ENCODE peak calls at places on chromosomes 5 and 9, in seven cellular contexts. One of them, this sample, is unnamed.

GRCh38 chr5:160938532-160938931 is 86.5 kb upstream of the ATP10B start:
- DNase-seq in AG09309: no peak
- DNase-seq in mucosa of descending colon: peak
- DNase-seq in uterus: peak
- DNase-seq in progenitor cell of endocrine pancreas: no peak
- DNase-seq in cardiac muscle cell: no peak
- DNase-seq in fibroblast of lung: no peak
- DNase-seq in this sample: no peak

GRCh38 chr5:158814521-158814920 is 285.2 kb downstream of the EBF1 start:
- DNase-seq in uterus: no peak
- DNase-seq in AG09309: peak
- DNase-seq in cardiac muscle cell: no peak
- DNase-seq in mucosa of descending colon: no peak
- DNase-seq in fibroblast of lung: no peak
- DNase-seq in progenitor cell of endocrine pancreas: no peak
- DNase-seq in this sample: no peak

GRCh38 chr5:160116991-160117390 is 2.3 kb downstream of the PWWP2A start:
- DNase-seq in mucosa of descending colon: no peak
- DNase-seq in progenitor cell of endocrine pancreas: no peak
- DNase-seq in AG09309: no peak
- DNase-seq in uterus: no peak
- DNase-seq in fibroblast of lung: no peak
- DNase-seq in cardiac muscle cell: no peak
- DNase-seq in this sample: no peak

GRCh38 chr5:127856310-127856709 is 153.1 kb downstream of the CCDC192 start:
- DNase-seq in mucosa of descending colon: no peak
- DNase-seq in fibroblast of lung: no peak
- DNase-seq in cardiac muscle cell: no peak
- DNase-seq in uterus: no peak
- DNase-seq in AG09309: no peak
- DNase-seq in progenitor cell of endocrine pancreas: no peak
- DNase-seq in this sample: no peak

GRCh38 chr9:87725356-87725899 is 491 bp upstream of the CTSL start:
- DNase-seq in mucosa of descending colon: no peak
- DNase-seq in AG09309: no peak
- DNase-seq in progenitor cell of endocrine pancreas: no peak
- DNase-seq in uterus: no peak
- DNase-seq in cardiac muscle cell: no peak
- DNase-seq in fibroblast of lung: no peak
- DNase-seq in this sample: peak

GRCh38 chr9:34428325-34428958 is 29.9 kb downstream of the FAM219A start:
- DNase-seq in AG09309: no peak
- DNase-seq in mucosa of descending colon: no peak
- DNase-seq in fibroblast of lung: peak
- DNase-seq in cardiac muscle cell: no peak
- DNase-seq in progenitor cell of endocrine pancreas: no peak
- DNase-seq in uterus: no peak
- DNase-seq in this sample: no peak

GRCh38 chr5:39171647-39172046 is 47.7 kb downstream of the FYB1 start:
- DNase-seq in mucosa of descending colon: no peak
- DNase-seq in AG09309: no peak
- DNase-seq in progenitor cell of endocrine pancreas: no peak
- DNase-seq in fibroblast of lung: no peak
- DNase-seq in uterus: no peak
- DNase-seq in cardiac muscle cell: no peak
- DNase-seq in this sample: no peak

GRCh38 chr5:56585973-56586740 is 229.2 kb upstream of the MAP3K1 start:
- DNase-seq in uterus: peak
- DNase-seq in mucosa of descending colon: no peak
- DNase-seq in progenitor cell of endocrine pancreas: no peak
- DNase-seq in AG09309: no peak
- DNase-seq in cardiac muscle cell: peak
- DNase-seq in fibroblast of lung: peak
- DNase-seq in this sample: no peak

GRCh38 chr9:6915635-6916034 is 157.9 kb downstream of the KDM4C start:
- DNase-seq in uterus: no peak
- DNase-seq in AG09309: no peak
- DNase-seq in cardiac muscle cell: peak
- DNase-seq in mucosa of descending colon: no peak
- DNase-seq in fibroblast of lung: no peak
- DNase-seq in progenitor cell of endocrine pancreas: no peak
- DNase-seq in this sample: no peak

GRCh38 chr5:72205431-72206009 is 98.2 kb downstream of the MAP1B start:
- DNase-seq in mucosa of descending colon: no peak
- DNase-seq in uterus: no peak
- DNase-seq in fibroblast of lung: no peak
- DNase-seq in cardiac muscle cell: no peak
- DNase-seq in AG09309: no peak
- DNase-seq in progenitor cell of endocrine pancreas: no peak
- DNase-seq in this sample: no peak

GRCh38 chr9:127693697-127694096 is 13.1 kb upstream of the CFAP157 start:
- DNase-seq in mucosa of descending colon: no peak
- DNase-seq in fibroblast of lung: no peak
- DNase-seq in cardiac muscle cell: no peak
- DNase-seq in uterus: no peak
- DNase-seq in progenitor cell of endocrine pancreas: no peak
- DNase-seq in AG09309: no peak
- DNase-seq in this sample: no peak

GRCh38 chr5:33526755-33527154 is 86.0 kb downstream of the TARS1 start:
- DNase-seq in AG09309: no peak
- DNase-seq in mucosa of descending colon: no peak
- DNase-seq in fibroblast of lung: no peak
- DNase-seq in cardiac muscle cell: no peak
- DNase-seq in progenitor cell of endocrine pancreas: no peak
- DNase-seq in uterus: no peak
- DNase-seq in this sample: no peak

GRCh38 chr5:33527696-33528095 is 86.9 kb downstream of the TARS1 start:
- DNase-seq in progenitor cell of endocrine pancreas: no peak
- DNase-seq in AG09309: no peak
- DNase-seq in uterus: no peak
- DNase-seq in mucosa of descending colon: no peak
- DNase-seq in fibroblast of lung: no peak
- DNase-seq in cardiac muscle cell: no peak
- DNase-seq in this sample: no peak

GRCh38 chr5:33530183-33530962 is 89.6 kb downstream of the TARS1 start:
- DNase-seq in fibroblast of lung: no peak
- DNase-seq in cardiac muscle cell: no peak
- DNase-seq in progenitor cell of endocrine pancreas: no peak
- DNase-seq in mucosa of descending colon: no peak
- DNase-seq in uterus: no peak
- DNase-seq in AG09309: no peak
- DNase-seq in this sample: no peak

GRCh38 chr5:33523208-33523771 is 82.5 kb downstream of the TARS1 start:
- DNase-seq in fibroblast of lung: no peak
- DNase-seq in progenitor cell of endocrine pancreas: no peak
- DNase-seq in mucosa of descending colon: no peak
- DNase-seq in AG09309: no peak
- DNase-seq in cardiac muscle cell: no peak
- DNase-seq in uterus: no peak
- DNase-seq in this sample: no peak

GRCh38 chr5:33524476-33524875 is 83.7 kb downstream of the TARS1 start:
- DNase-seq in progenitor cell of endocrine pancreas: no peak
- DNase-seq in cardiac muscle cell: no peak
- DNase-seq in mucosa of descending colon: no peak
- DNase-seq in AG09309: no peak
- DNase-seq in uterus: no peak
- DNase-seq in fibroblast of lung: peak
- DNase-seq in this sample: no peak
- TF ChIP-seq CTCF in progenitor cell of endocrine pancreas: no peak
- TF ChIP-seq CTCF in cardiac muscle cell: no peak
- TF ChIP-seq CTCF in mucosa of descending colon: no peak
- TF ChIP-seq CTCF in AG09309: no peak
- TF ChIP-seq CTCF in uterus: no peak
- TF ChIP-seq CTCF in fibroblast of lung: no peak
- TF ChIP-seq CTCF in this sample: no peak

DNA sequence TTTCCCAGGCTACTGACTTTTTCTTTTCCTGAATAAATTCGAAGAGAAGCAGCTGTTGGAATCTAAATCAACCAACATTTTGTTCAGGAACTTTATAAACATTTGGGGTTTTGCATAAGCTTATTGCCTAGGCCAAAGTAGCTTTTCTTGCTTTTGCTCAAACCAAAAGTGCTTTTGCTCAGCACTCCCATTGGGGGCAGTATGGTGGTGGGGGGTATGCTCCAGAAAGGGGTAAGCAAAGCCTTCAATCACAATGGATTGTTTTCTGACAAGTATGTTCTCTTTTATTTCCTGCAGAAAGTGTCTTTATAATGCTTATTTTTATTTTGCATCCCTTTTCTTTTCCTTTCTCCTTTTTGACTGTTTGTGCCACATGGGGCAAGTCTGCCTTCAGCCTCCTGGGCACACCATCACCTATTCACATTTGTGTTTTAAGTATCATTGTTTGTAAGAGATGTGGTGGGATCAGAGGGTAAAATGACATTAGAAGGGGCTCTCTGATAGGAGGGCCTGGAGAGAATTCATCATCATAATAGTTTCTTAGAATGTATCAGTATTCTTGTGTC is 86.0 kb downstream of the PRDM6 start:
- DNase-seq in cardiac muscle cell: no peak
- DNase-seq in mucosa of descending colon: no peak
- DNase-seq in AG09309: no peak
- DNase-seq in fibroblast of lung: peak
- DNase-seq in uterus: no peak
- DNase-seq in progenitor cell of endocrine pancreas: no peak
- DNase-seq in this sample: no peak
- TF ChIP-seq CTCF in cardiac muscle cell: no peak
- TF ChIP-seq CTCF in mucosa of descending colon: no peak
- TF ChIP-seq CTCF in AG09309: no peak
- TF ChIP-seq CTCF in fibroblast of lung: peak
- TF ChIP-seq CTCF in uterus: no peak
- TF ChIP-seq CTCF in progenitor cell of endocrine pancreas: no peak
- TF ChIP-seq CTCF in this sample: no peak

GRCh38 chr5:52564594-52564993 is 223.1 kb upstream of the ITGA1 start:
- DNase-seq in fibroblast of lung: no peak
- DNase-seq in AG09309: no peak
- DNase-seq in uterus: no peak
- DNase-seq in cardiac muscle cell: no peak
- DNase-seq in mucosa of descending colon: no peak
- DNase-seq in progenitor cell of endocrine pancreas: no peak
- DNase-seq in this sample: no peak

GRCh38 chr5:52562473-52562872 is 225.2 kb upstream of the ITGA1 start:
- DNase-seq in mucosa of descending colon: no peak
- DNase-seq in uterus: no peak
- DNase-seq in AG09309: no peak
- DNase-seq in fibroblast of lung: no peak
- DNase-seq in cardiac muscle cell: no peak
- DNase-seq in progenitor cell of endocrine pancreas: no peak
- DNase-seq in this sample: no peak

DNA sequence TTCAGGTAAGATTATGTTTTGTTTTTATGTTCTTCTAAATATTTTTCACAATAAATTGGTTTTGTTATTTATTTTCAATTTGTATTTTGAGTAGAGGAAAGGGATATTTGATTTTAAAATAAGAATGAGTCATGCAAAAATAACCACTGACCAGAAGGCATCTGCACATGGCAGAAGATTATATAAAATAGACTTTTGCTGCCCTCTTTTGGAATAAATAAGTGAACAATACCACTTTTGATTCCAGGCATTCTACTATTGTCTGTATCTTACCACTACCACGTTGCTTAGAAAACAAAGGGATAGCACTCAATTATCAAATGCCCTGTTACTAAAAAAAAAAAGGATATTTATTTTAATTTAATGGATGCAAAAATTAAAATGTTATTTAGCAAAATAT is 227.3 kb upstream of the ITGA1 start:
- DNase-seq in progenitor cell of endocrine pancreas: no peak
- DNase-seq in AG09309: no peak
- DNase-seq in fibroblast of lung: peak
- DNase-seq in cardiac muscle cell: peak
- DNase-seq in mucosa of descending colon: no peak
- DNase-seq in uterus: no peak
- DNase-seq in this sample: no peak
- TF ChIP-seq CTCF in progenitor cell of endocrine pancreas: peak
- TF ChIP-seq CTCF in AG09309: no peak
- TF ChIP-seq CTCF in fibroblast of lung: no peak
- TF ChIP-seq CTCF in cardiac muscle cell: no peak
- TF ChIP-seq CTCF in mucosa of descending colon: no peak
- TF ChIP-seq CTCF in uterus: no peak
- TF ChIP-seq CTCF in this sample: no peak

GRCh38 chr9:94139672-94140417 is 55.6 kb downstream of the PTPDC1 start:
- DNase-seq in AG09309: peak
- DNase-seq in fibroblast of lung: peak
- DNase-seq in mucosa of descending colon: peak
- DNase-seq in progenitor cell of endocrine pancreas: no peak
- DNase-seq in uterus: peak
- DNase-seq in cardiac muscle cell: no peak
- DNase-seq in this sample: peak

GRCh38 chr9:94140418-94140780 is 56.1 kb downstream of the PTPDC1 start:
- DNase-seq in cardiac muscle cell: no peak
- DNase-seq in AG09309: no peak
- DNase-seq in progenitor cell of endocrine pancreas: no peak
- DNase-seq in mucosa of descending colon: no peak
- DNase-seq in uterus: no peak
- DNase-seq in fibroblast of lung: no peak
- DNase-seq in this sample: no peak

GRCh38 chr9:94134629-94135028 is 50.4 kb downstream of the PTPDC1 start:
- DNase-seq in AG09309: no peak
- DNase-seq in progenitor cell of endocrine pancreas: no peak
- DNase-seq in fibroblast of lung: no peak
- DNase-seq in uterus: peak
- DNase-seq in mucosa of descending colon: no peak
- DNase-seq in cardiac muscle cell: no peak
- DNase-seq in this sample: no peak

GRCh38 chr9:94140791-94141790 is 56.8 kb downstream of the PTPDC1 start:
- DNase-seq in progenitor cell of endocrine pancreas: no peak
- DNase-seq in uterus: no peak
- DNase-seq in cardiac muscle cell: no peak
- DNase-seq in mucosa of descending colon: no peak
- DNase-seq in AG09309: no peak
- DNase-seq in fibroblast of lung: peak
- DNase-seq in this sample: no peak

GRCh38 chr9:94135222-94135621 is 51.0 kb downstream of the PTPDC1 start:
- DNase-seq in mucosa of descending colon: no peak
- DNase-seq in AG09309: peak
- DNase-seq in fibroblast of lung: peak
- DNase-seq in uterus: peak
- DNase-seq in progenitor cell of endocrine pancreas: no peak
- DNase-seq in cardiac muscle cell: no peak
- DNase-seq in this sample: no peak
- TF ChIP-seq CTCF in mucosa of descending colon: no peak
- TF ChIP-seq CTCF in AG09309: no peak
- TF ChIP-seq CTCF in fibroblast of lung: no peak
- TF ChIP-seq CTCF in uterus: no peak
- TF ChIP-seq CTCF in progenitor cell of endocrine pancreas: no peak
- TF ChIP-seq CTCF in cardiac muscle cell: no peak
- TF ChIP-seq CTCF in this sample: no peak

DNA sequence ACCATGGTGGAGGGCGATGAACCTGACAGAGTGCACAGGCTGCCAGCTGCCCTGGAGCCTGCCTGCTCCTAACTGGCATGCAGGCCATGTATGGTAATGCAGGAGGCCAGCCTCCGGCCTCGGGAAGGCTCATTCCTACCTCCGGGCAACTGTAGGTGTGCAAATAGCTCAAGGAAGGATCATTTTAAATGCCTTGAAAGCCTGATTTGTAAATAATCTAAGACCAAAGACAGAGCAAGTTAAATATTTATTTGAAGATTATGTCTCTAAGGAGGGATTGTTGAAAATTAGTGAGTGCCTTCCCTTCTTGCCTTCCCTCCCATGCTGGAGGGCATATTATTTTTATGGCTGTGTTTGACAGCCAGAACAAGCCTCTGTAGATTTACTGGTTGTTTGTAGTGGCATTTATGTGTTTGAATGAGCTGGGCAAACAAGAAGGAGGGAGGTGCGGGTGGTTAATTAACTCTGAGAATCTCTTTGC is 285.7 kb upstream of the TUT7 start:
- DNase-seq in mucosa of descending colon: no peak
- DNase-seq in progenitor cell of endocrine pancreas: peak
- DNase-seq in fibroblast of lung: no peak
- DNase-seq in uterus: no peak
- DNase-seq in AG09309: no peak
- DNase-seq in cardiac muscle cell: no peak
- DNase-seq in this sample: peak
- TF ChIP-seq CTCF in mucosa of descending colon: no peak
- TF ChIP-seq CTCF in progenitor cell of endocrine pancreas: peak
- TF ChIP-seq CTCF in fibroblast of lung: no peak
- TF ChIP-seq CTCF in uterus: no peak
- TF ChIP-seq CTCF in AG09309: peak
- TF ChIP-seq CTCF in cardiac muscle cell: no peak
- TF ChIP-seq CTCF in this sample: peak